ENCODE peak calls at places on chromosomes 11 and 22, in eight cellular contexts. N is stimulated activated CD8-positive, alpha-beta memory T cell treated with anti-CD3 and anti-CD28 coated beads, Interleukin-7, amount 100 ng/mL, for 24 hours; K is A549; B is activated naive CD4-positive, alpha-beta T cell treated with anti-CD3 and anti-CD28 coated beads, Interleukin-2, amount 50 U/mL, for 16 hours; F is Ammon's horn; E is neuronal stem cell; C is NCI-H1105 treated with DMSO at 0.1 percent for 48 hours; R is LHCN-M2. Z is an unnamed sample.

GRCh38 chr11:44305643-44306468 is 4.1 kb downstream of the ALX4 start:
- DNase-seq in F (no peak), C (no peak), N (no peak), K (no peak), R (no peak), B (peak), E (no peak), Z (peak)

GRCh38 chr11:4054643-4055042 is 40.0 kb upstream of the RRM1 start:
- DNase-seq in C (no peak), E (no peak), B (no peak), R (no peak), K (no peak), N (no peak), F (no peak), Z (no peak)

GRCh38 chr11:115226556-115226955 is 277.7 kb downstream of the CADM1 start:
- DNase-seq in B (no peak), E (peak), F (no peak), N (no peak), K (peak), C (no peak), R (peak), Z (peak)

GRCh38 chr11:11808992-11809583 is 32.7 kb upstream of the USP47 start:
- DNase-seq in N (no peak), R (no peak), E (no peak), F (no peak), B (no peak), C (no peak), K (no peak), Z (no peak)

GRCh38 chr11:114988644-114989043 is 310.3 kb downstream of the NXPE2 start:
- DNase-seq in B (no peak), K (no peak), R (no peak), C (no peak), F (no peak), N (no peak), E (no peak), Z (no peak)

GRCh38 chr22:21657361-21658118 is 8.3 kb upstream of the PPIL2 start:
- DNase-seq in E (peak), N (peak), B (peak), R (peak), F (no peak), C (peak), K (peak), Z (no peak)

GRCh38 chr11:112167145-112167544 is at the start of gene TEX12:
- DNase-seq in B (no peak), K (no peak), R (no peak), E (no peak), N (no peak), F (no peak), C (no peak), Z (no peak)

GRCh38 chr22:48627203-48627602 is 1200.5 kb downstream of the BRD1 start:
- DNase-seq in R (no peak), N (no peak), F (peak), C (peak), E (no peak), B (no peak), K (no peak), Z (no peak)

GRCh38 chr11:122375687-122376399 is 259.8 kb upstream of the BLID start:
- DNase-seq in C (no peak), B (no peak), N (no peak), K (no peak), E (no peak), R (peak), F (no peak), Z (no peak)

GRCh38 chr22:19962246-19962908 is 20.8 kb upstream of the TXNRD2 start:
- DNase-seq in N (peak), B (peak), E (peak), R (peak), C (peak), F (peak), K (peak), Z (peak)